ENCODE peak calls at places on chromosomes 4 and X, in eight cellular contexts. T is choroid plexus epithelial cell, G is BJ, B is skeletal muscle cell, Y is GM23338, R is spleen, N is GM12865, P is adrenal gland. F is an unnamed sample.

GRCh38 chr4:111066001-111066400 is 443.1 kb upstream of the PITX2 start:
- DNase-seq in Y (no peak), G (no peak), P (no peak), R (no peak), T (no peak), N (no peak), B (no peak), F (peak)

GRCh38 chr4:184648220-184649025 is 824 bp downstream of the CASP3 start:
- DNase-seq in G (no peak), N (peak), B (no peak), T (peak), P (peak), R (peak), Y (peak), F (peak)

GRCh38 chrX:138127314-138127713 is 561.4 kb downstream of the ZIC3 start:
- DNase-seq in Y (no peak), G (no peak), R (no peak), B (no peak), T (no peak), P (no peak), N (no peak), F (peak)

GRCh38 chrX:80812176-80812575 is 2.5 kb upstream of the BRWD3 start:
- DNase-seq in N (peak), P (peak), B (no peak), T (peak), G (no peak), Y (peak), R (peak), F (peak)

GRCh38 chr4:1419708-1420107 is 13.5 kb upstream of the NKX1-1 start:
- DNase-seq in G (no peak), B (no peak), N (no peak), R (peak), P (no peak), T (no peak), Y (no peak), F (no peak)

GRCh38 chrX:10103023-10103422 is 53.8 kb upstream of the CLCN4 start:
- DNase-seq in Y (no peak), P (no peak), R (peak), N (no peak), B (no peak), T (peak), G (peak), F (peak)

GRCh38 chrX:150084474-150085229 is 146.4 kb upstream of the EOLA2 start:
- DNase-seq in T (peak), R (no peak), G (peak), B (no peak), P (no peak), Y (no peak), N (no peak), F (peak)

GRCh38 chr4:13264126-13264525 is 220.0 kb downstream of the RAB28 start:
- DNase-seq in R (no peak), B (no peak), P (no peak), G (no peak), T (no peak), Y (no peak), N (no peak), F (peak)

GRCh38 chr4:5079581-5079980 is 28.3 kb downstream of the STK32B start:
- DNase-seq in P (no peak), Y (no peak), G (no peak), R (no peak), N (no peak), T (peak), B (no peak), F (peak)

GRCh38 chrX:24498975-24499374 is 33.9 kb downstream of the PDK3 start:
- DNase-seq in P (no peak), B (no peak), Y (peak), N (peak), G (no peak), T (peak), R (no peak), F (no peak)

GRCh38 chr4:176090115-176090514 is 24.5 kb downstream of the WDR17 start:
- DNase-seq in N (peak), T (no peak), P (peak), G (no peak), Y (no peak), R (no peak), B (no peak), F (no peak)

GRCh38 chr4:89427765-89428164 is 120.2 kb upstream of the GPRIN3 start:
- DNase-seq in Y (no peak), B (no peak), T (no peak), N (no peak), G (no peak), P (no peak), R (no peak), F (no peak)

GRCh38 chr4:328729-329128 is 8.9 kb upstream of the ZNF141 start:
- DNase-seq in Y (no peak), B (no peak), T (no peak), P (no peak), G (no peak), N (no peak), R (no peak), F (no peak)

GRCh38 chr4:65580551-65580950 is 89.7 kb downstream of the EPHA5 start:
- DNase-seq in B (no peak), G (no peak), N (no peak), R (no peak), T (peak), Y (peak), P (no peak), F (peak)

GRCh38 chr4:184514121-184514988 is 40.0 kb upstream of the IRF2 start:
- DNase-seq in B (peak), R (peak), P (peak), G (peak), Y (no peak), N (peak), T (peak), F (peak)

GRCh38 chr4:90152024-90152423 is 24.8 kb downstream of the CCSER1 start:
- DNase-seq in N (no peak), Y (no peak), P (no peak), T (no peak), B (no peak), R (no peak), G (no peak), F (no peak)

GRCh38 chr4:11698846-11699590 is 270.3 kb upstream of the HS3ST1 start:
- DNase-seq in T (peak), P (no peak), Y (no peak), B (no peak), R (no peak), G (peak), N (no peak), F (peak)

GRCh38 chr4:136687118-136687517 is 845.2 kb downstream of the PCDH18 start:
- DNase-seq in T (peak), B (no peak), P (no peak), G (no peak), R (peak), N (peak), Y (peak), F (no peak)

GRCh38 chrX:45126158-45126557 is 74.5 kb downstream of the DIPK2B start:
- DNase-seq in B (no peak), N (no peak), P (no peak), G (no peak), Y (no peak), T (peak), R (no peak), F (no peak)

GRCh38 chr4:139639654-139640053 is 26.0 kb upstream of the MGST2 start:
- DNase-seq in B (peak), T (no peak), P (no peak), G (no peak), Y (no peak), R (no peak), N (no peak), F (no peak)

GRCh38 chr4:109359040-109359646 is 56.7 kb upstream of the COL25A1 start:
- DNase-seq in T (no peak), Y (no peak), B (no peak), N (peak), R (no peak), G (no peak), P (no peak), F (peak)

GRCh38 chr4:102585329-102585728 is 84.2 kb downstream of the NFKB1 start:
- DNase-seq in R (no peak), T (no peak), B (no peak), G (no peak), P (no peak), Y (no peak), N (peak), F (no peak)

GRCh38 chrX:4978613-4979012 is 1250.1 kb downstream of the NLGN4X start:
- DNase-seq in B (no peak), R (no peak), Y (no peak), T (no peak), G (no peak), P (no peak), N (no peak), F (no peak)

GRCh38 chrX:96843566-96843965 is 40.1 kb upstream of the RPA4 start:
- DNase-seq in R (no peak), B (no peak), G (no peak), Y (peak), N (no peak), T (peak), P (no peak), F (no peak)

GRCh38 chrX:2183193-2183725 is 317.5 kb downstream of the DHRSX start:
- DNase-seq in B (no peak), Y (peak), P (no peak), G (no peak), T (no peak), N (no peak), R (no peak), F (no peak)

GRCh38 chr4:76539979-76540378 is 105.0 kb downstream of the SHROOM3 start:
- DNase-seq in P (no peak), B (no peak), R (no peak), G (no peak), Y (no peak), T (peak), N (no peak), F (peak)

GRCh38 chr4:101818362-101818761 is 27.8 kb downstream of the BANK1 start:
- DNase-seq in Y (no peak), G (peak), R (no peak), T (peak), P (no peak), N (no peak), B (no peak), F (peak)

GRCh38 chrX:71919436-71919835 is 8.8 kb downstream of the NHSL2 start:
- DNase-seq in P (no peak), T (peak), N (no peak), Y (no peak), B (no peak), R (no peak), G (no peak), F (no peak)

GRCh38 chr4:26044524-26044923 is 130.5 kb downstream of the SMIM20 start:
- DNase-seq in N (no peak), Y (no peak), R (no peak), T (no peak), P (no peak), G (no peak), B (no peak), F (peak)

GRCh38 chr4:17494258-17494657 is 17.6 kb downstream of the QDPR start:
- DNase-seq in R (no peak), T (peak), G (peak), N (no peak), Y (no peak), P (peak), B (peak), F (peak)

GRCh38 chrX:21698274-21698673 is 40.1 kb upstream of the KLHL34 start:
- DNase-seq in T (no peak), Y (no peak), N (no peak), B (no peak), G (no peak), R (no peak), P (no peak), F (no peak)

GRCh38 chrX:151151668-151152267 is 24.6 kb upstream of the GPR50 start:
- DNase-seq in G (no peak), N (peak), T (peak), B (peak), R (no peak), Y (peak), P (peak), F (peak)

GRCh38 chr4:122798101-122798500 is 28.5 kb upstream of the FGF2 start:
- DNase-seq in N (peak), G (peak), T (peak), B (peak), P (peak), R (no peak), Y (peak), F (peak)

GRCh38 chrX:153226344-153227190 is 47.5 kb downstream of the MAGEA1 start:
- DNase-seq in G (no peak), N (no peak), P (peak), Y (peak), R (no peak), T (peak), B (peak), F (peak)

GRCh38 chr4:138161351-138161750 is 80.8 kb downstream of the SLC7A11 start:
- DNase-seq in B (no peak), G (no peak), R (no peak), P (no peak), T (no peak), N (no peak), Y (no peak), F (no peak)

GRCh38 chr4:188428935-188429334 is 289.7 kb downstream of the TRIML1 start:
- DNase-seq in T (no peak), G (no peak), R (no peak), B (no peak), Y (peak), P (no peak), N (no peak), F (no peak)
- H3K4me3 ChIP-seq in T (no peak), G (no peak), R (no peak), B (no peak), Y (no peak), P (no peak), N (no peak), F (no peak)

GRCh38 chr4:174217273-174218126 is 66.0 kb downstream of the FBXO8 start:
- DNase-seq in P (peak), G (peak), B (peak), Y (peak), T (peak), N (no peak), R (no peak), F (peak)
- H3K4me3 ChIP-seq in P (no peak), G (peak), B (peak), Y (peak), T (peak), N (no peak), R (peak), F (peak)

GRCh38 chr4:92952426-92952825 is 648.7 kb downstream of the GRID2 start:
- DNase-seq in P (no peak), Y (no peak), B (no peak), R (no peak), T (no peak), G (no peak), N (no peak), F (no peak)

GRCh38 chr4:92952897-92953296 is 649.1 kb downstream of the GRID2 start:
- DNase-seq in G (no peak), T (no peak), Y (no peak), N (no peak), R (no peak), P (no peak), B (no peak), F (no peak)

DNA sequence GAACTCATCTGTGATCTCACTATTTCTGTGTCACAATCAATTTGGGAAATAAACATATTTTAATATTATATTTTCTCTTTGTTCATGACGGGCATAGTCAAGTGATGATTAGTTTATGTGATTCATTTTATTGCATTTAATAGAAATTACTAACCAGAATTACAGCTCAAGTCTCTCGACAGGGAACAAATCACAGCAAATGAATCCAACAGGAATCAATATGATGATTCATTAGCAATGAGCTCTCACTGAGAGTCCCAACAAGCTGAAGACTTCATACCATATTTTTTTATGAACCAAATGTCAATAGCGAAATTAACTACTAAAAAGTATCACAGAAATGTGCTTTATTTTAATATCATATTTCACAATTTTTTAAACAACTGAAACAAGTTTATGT is 649.7 kb downstream of the GRID2 start:
- DNase-seq in N (no peak), R (no peak), P (no peak), G (no peak), Y (no peak), T (no peak), B (no peak), F (no peak)
- H3K4me3 ChIP-seq in N (no peak), R (no peak), P (no peak), G (no peak), Y (no peak), T (no peak), B (no peak), F (no peak)

GRCh38 chrX:39016551-39016950 is 215.3 kb downstream of the MID1IP1 start:
- DNase-seq in R (no peak), N (no peak), Y (no peak), G (no peak), T (no peak), P (no peak), B (no peak), F (no peak)
- H3K4me3 ChIP-seq in R (no peak), N (no peak), Y (no peak), G (no peak), T (no peak), P (no peak), B (no peak), F (no peak)

DNA sequence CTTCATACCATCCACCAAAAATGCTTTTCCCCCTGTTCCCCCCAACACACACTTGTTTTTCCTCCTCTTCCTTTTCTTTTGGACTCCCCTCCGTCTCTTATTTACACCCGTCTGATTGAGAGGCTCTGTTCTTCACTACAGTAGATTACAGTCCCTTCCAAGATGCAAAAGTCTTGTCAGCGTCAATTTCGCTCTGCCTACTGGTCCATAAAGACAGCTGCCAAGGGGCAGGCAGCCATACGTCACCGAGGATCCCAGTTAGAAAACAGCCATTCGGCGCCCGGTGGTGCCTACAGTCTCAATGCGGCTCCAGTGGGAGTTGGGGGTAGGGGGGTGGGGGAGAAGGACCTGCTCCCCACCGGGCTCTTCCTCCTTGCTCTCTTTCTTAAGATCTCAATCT is at the start of gene GPM6B:
- DNase-seq in N (no peak), G (no peak), P (no peak), T (no peak), B (no peak), Y (peak), R (no peak), F (no peak)
- H3K4me3 ChIP-seq in N (no peak), G (no peak), P (no peak), T (no peak), B (no peak), Y (no peak), R (no peak), F (peak)

DNA sequence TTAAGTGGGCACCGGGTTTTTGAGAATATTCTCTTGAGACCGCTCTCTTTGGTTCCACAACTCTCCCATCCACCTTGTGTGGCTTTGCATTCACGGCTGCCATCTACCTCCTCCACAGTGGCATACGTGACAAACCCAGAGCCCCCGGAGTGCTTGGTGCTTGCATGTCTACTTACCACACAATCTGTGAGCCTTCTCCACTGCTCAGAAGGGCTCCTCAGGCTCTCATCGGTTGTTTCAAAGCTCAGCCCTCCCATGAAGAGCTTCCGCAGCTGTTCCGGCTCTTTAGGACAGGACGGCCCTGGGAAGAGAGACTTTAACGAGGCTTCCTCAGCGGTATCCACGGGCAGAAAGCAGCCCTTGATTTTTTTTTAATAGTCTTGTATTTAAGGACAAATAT is 167.6 kb upstream of the ANK2 start:
- DNase-seq in B (peak), T (no peak), R (no peak), G (no peak), P (no peak), Y (peak), N (no peak), F (no peak)
- H3K4me3 ChIP-seq in B (no peak), T (no peak), R (no peak), G (no peak), P (no peak), Y (no peak), N (no peak), F (no peak)

DNA sequence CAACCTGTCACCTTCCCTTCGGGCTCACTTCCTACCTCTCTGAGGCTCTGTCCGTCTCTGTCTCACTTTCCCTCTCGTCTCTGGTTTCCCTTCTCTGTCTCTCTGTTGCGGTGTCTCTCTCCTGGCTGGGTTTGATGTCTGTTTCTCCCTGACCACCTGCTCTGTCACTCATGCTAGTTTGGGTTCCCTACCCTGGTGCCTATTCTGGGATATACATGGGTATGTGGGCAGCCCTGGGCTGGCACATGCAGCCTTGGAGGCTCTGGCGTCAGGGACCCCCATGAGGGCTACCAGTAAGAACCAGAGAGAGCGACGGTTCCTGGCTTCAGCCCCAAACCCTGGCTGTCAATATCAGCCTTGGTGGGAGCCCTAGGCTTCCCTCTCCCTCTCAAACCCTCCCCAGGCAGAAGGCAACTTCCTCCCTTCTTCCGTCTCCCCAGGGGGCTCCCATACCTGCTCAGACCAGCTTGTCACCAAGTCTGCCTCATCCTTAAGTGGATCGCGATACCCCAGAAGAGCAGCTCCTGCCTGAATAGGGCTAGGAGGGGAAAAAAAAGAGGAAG is 314 bp downstream of the DNASE1L1 start:
- DNase-seq in N (peak), B (no peak), Y (no peak), G (no peak), T (no peak), P (no peak), R (no peak), F (no peak)
- H3K4me3 ChIP-seq in N (peak), B (peak), Y (peak), G (peak), T (peak), P (no peak), R (peak), F (peak)

GRCh38 chr4:113179996-113180395 is 130.5 kb downstream of the ANK2 start:
- DNase-seq in T (no peak), N (no peak), Y (no peak), B (peak), G (no peak), R (no peak), P (no peak), F (peak)
- H3K4me3 ChIP-seq in T (no peak), N (no peak), Y (no peak), B (no peak), G (no peak), R (no peak), P (no peak), F (no peak)

F was measured in astrocyte.